ENCODE peak calls at places on chromosomes 12 and 14, in six cellular contexts. K, S, Q, L, X and P are unnamed samples.

GRCh38 chr12:122835693-122836026 is 403 bp downstream of the HIP1R start:
- DNase-seq in K (no peak), S (no peak), Q (no peak), L (no peak), X (no peak), P (no peak)

GRCh38 chr12:96233941-96234461 is 39.8 kb downstream of the ELK3 start:
- DNase-seq in K (peak; percentile 77), S (peak; percentile 65), Q (peak; percentile 97), L (peak; percentile 55), X (peak; percentile 95), P (peak; percentile 73)

GRCh38 chr12:119311897-119312296 is 22.6 kb upstream of the CCDC60 start:
- DNase-seq in K (no peak), S (no peak), Q (no peak), L (no peak), X (no peak), P (no peak)

GRCh38 chr12:12611512-12612306 is at the start of gene CREBL2:
- DNase-seq in K (peak; percentile 90), S (peak; percentile 93), Q (peak; percentile 93), L (peak; percentile 92), X (peak; percentile 95), P (peak; percentile 94)

GRCh38 chr14:66228267-66228970 is 257.8 kb upstream of the CCDC196 start:
- DNase-seq in K (no peak), S (no peak), Q (peak; percentile 70), L (no peak), X (no peak), P (no peak)

GRCh38 chr14:81206115-81206514 is 14.6 kb downstream of the GTF2A1 start:
- DNase-seq in K (no peak), S (no peak), Q (no peak), L (no peak), X (peak; percentile 54), P (no peak)

GRCh38 chr12:95262808-95263207 is 45.2 kb downstream of the VEZT start:
- DNase-seq in K (no peak), S (no peak), Q (no peak), L (no peak), X (peak; percentile 14), P (no peak)

GRCh38 chr12:75603475-75603874 is 92.1 kb upstream of the KRR1 start:
- DNase-seq in K (no peak), S (no peak), Q (peak; percentile 19), L (no peak), X (no peak), P (no peak)

GRCh38 chr12:2988494-2988893 is 29.3 kb downstream of the TEAD4 start:
- DNase-seq in K (no peak), S (no peak), Q (no peak), L (no peak), X (no peak), P (no peak)

GRCh38 chr12:88642675-88643431 is 62.6 kb upstream of the KITLG start:
- DNase-seq in K (no peak), S (no peak), Q (no peak), L (no peak), X (no peak), P (no peak)

GRCh38 chr12:91687052-91688017 is 458.3 kb downstream of the BTG1 start:
- DNase-seq in K (no peak), S (no peak), Q (peak; percentile 61), L (no peak), X (no peak), P (no peak)

GRCh38 chr14:35394326-35394725 is 10.2 kb downstream of the NFKBIA start:
- DNase-seq in K (no peak), S (no peak), Q (no peak), L (no peak), X (no peak), P (no peak)

GRCh38 chr12:108551556-108551955 is 9.4 kb downstream of the SART3 start:
- DNase-seq in K (no peak), S (no peak), Q (peak; percentile 85), L (no peak), X (peak; percentile 65), P (no peak)

GRCh38 chr12:114701104-114701414 is 17.1 kb upstream of the TBX3 start:
- DNase-seq in K (no peak), S (no peak), Q (no peak), L (no peak), X (no peak), P (no peak)

GRCh38 chr14:74519316-74520074 is 25.9 kb downstream of the ISCA2 start:
- DNase-seq in K (no peak), S (no peak), Q (no peak), L (no peak), X (no peak), P (no peak)

GRCh38 chr14:24965934-24966593 is 83.9 kb downstream of the STXBP6 start:
- DNase-seq in K (peak; percentile 31), S (no peak), Q (peak; percentile 96), L (peak; percentile 37), X (peak; percentile 90), P (no peak)

GRCh38 chr12:2113501-2113912 is 60.7 kb downstream of the CACNA1C start:
- DNase-seq in K (no peak), S (no peak), Q (no peak), L (peak; percentile 65), X (no peak), P (no peak)

GRCh38 chr14:28673056-28673455 is 93.5 kb upstream of the FOXG1 start:
- DNase-seq in K (no peak), S (no peak), Q (peak; percentile 36), L (no peak), X (no peak), P (no peak)

GRCh38 chr14:68810173-68811153 is 17.6 kb upstream of the ZFP36L1 start:
- DNase-seq in K (no peak), S (peak; percentile 67), Q (no peak), L (no peak), X (no peak), P (peak; percentile 23)

GRCh38 chr14:52949249-52949648 is 1.6 kb downstream of the FERMT2 start:
- DNase-seq in K (no peak), S (no peak), Q (no peak), L (no peak), X (no peak), P (no peak)

GRCh38 chr12:110555509-110556406 is 27.4 kb downstream of the PPTC7 start:
- DNase-seq in K (no peak), S (no peak), Q (peak; percentile 82), L (no peak), X (peak; percentile 80), P (no peak)

GRCh38 chr12:124509300-124509675 is 58.1 kb downstream of the NCOR2 start:
- DNase-seq in K (no peak), S (no peak), Q (no peak), L (no peak), X (no peak), P (no peak)

GRCh38 chr12:124508323-124509096 is 58.9 kb downstream of the NCOR2 start:
- DNase-seq in K (peak; percentile 50), S (no peak), Q (peak; percentile 56), L (no peak), X (peak; percentile 27), P (no peak)

GRCh38 chr12:124511259-124511985 is 56.0 kb downstream of the NCOR2 start:
- DNase-seq in K (no peak), S (no peak), Q (no peak), L (no peak), X (no peak), P (no peak)

GRCh38 chr12:124509676-124510300 is 57.6 kb downstream of the NCOR2 start:
- DNase-seq in K (peak; percentile 77), S (no peak), Q (peak; percentile 90), L (peak; percentile 65), X (peak; percentile 70), P (peak; percentile 53)

DNA sequence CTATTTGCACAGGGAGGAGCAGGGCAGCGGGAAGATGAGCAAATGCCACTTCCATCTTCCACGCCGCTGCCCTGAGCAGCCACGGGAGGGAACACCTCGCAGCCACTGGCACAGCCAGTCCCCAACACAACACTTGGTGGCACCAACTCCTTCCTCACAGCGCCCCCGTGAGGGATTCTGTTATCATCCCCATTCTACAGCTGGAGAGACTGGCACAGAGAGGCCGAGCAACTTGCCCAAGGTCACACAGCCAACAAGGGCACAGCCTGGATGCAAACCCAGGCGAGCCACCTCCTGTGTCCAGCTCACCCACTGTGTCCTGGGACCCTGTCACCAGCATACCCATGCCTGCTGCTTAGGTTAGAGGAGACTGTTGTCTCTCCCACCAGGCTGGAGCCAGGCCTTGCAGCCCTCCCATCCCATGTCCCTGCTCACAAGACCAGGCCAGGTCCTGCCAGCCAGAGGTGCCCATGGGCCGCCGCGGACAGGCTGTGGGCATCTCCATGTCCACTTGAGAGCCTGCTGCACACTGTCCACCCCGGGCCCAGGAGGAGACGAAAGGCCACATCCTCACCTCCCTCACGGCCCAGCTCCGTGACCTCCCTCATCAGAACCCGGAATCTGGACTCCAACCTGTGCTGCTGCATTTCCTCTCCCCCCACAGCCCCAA is 57.0 kb downstream of the NCOR2 start:
- DNase-seq in K (no peak), S (no peak), Q (no peak), L (peak; percentile 34), X (no peak), P (peak; percentile 52)
- TF ChIP-seq CTCF in K (no peak), S (no peak), Q (no peak), L (no peak), X (no peak), P (no peak)

GRCh38 chr14:102727336-102728095 is 49.7 kb upstream of the TRAF3 start:
- DNase-seq in K (no peak), S (no peak), Q (no peak), L (no peak), X (no peak), P (no peak)

GRCh38 chr14:102729825-102730224 is 47.4 kb upstream of the TRAF3 start:
- DNase-seq in K (no peak), S (no peak), Q (no peak), L (no peak), X (no peak), P (no peak)

GRCh38 chr14:102726191-102726949 is 50.9 kb upstream of the TRAF3 start:
- DNase-seq in K (no peak), S (no peak), Q (no peak), L (peak; percentile 67), X (no peak), P (no peak)

GRCh38 chr14:102729268-102729667 is 48.0 kb upstream of the TRAF3 start:
- DNase-seq in K (no peak), S (no peak), Q (no peak), L (no peak), X (no peak), P (no peak)

GRCh38 chr14:102728509-102728908 is 48.7 kb upstream of the TRAF3 start:
- DNase-seq in K (no peak), S (no peak), Q (no peak), L (no peak), X (no peak), P (no peak)
- H3K36me3 ChIP-seq in K (no peaks in the 10 kb centered on the region), S (peaks cover 20% of the 10 kb centered on the region), Q (peaks cover 25% of the 10 kb centered on the region), L (peaks cover 87% of the 10 kb centered on the region), X (peaks cover 27% of the 10 kb centered on the region), P (no peaks in the 10 kb centered on the region)

DNA sequence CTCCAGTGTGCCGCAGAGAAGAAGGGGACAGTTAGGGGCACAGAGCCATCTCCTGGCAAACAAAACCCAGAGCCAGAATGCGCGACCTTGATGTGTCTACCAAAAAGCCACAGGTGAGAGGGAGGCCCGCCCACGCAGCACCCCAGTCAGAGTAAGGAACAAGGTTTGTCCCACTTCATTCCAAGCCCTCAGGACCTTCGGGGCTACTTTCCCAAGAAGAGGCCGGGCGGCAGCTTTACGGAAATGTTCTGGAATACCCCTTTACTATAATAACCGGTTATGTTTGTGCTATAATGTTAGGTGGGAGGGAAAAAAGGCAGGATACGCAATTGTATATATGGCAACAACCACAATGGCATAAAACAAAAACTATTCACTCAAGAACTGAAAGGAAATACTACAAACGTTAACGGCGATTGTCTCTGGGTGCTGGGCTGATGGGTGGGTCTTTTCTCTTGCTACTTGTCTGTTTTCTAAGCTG is 12.3 kb downstream of the CCDC88C start:
- DNase-seq in K (no peak), S (no peak), Q (no peak), L (no peak), X (no peak), P (no peak)
- TF ChIP-seq CTCF in K (no peak), S (no peak), Q (no peak), L (no peak), X (no peak), P (no peak)

GRCh38 chr12:30694971-30695326 is 720 bp downstream of the IPO8 start:
- DNase-seq in K (peak; percentile 23), S (peak; percentile 54), Q (peak; percentile 30), L (peak; percentile 40), X (peak; percentile 35), P (peak; percentile 58)
- H3K36me3 ChIP-seq in K (no peaks in the 10 kb centered on the region), S (peaks cover under 1% of the 10 kb centered on the region), Q (no peaks in the 10 kb centered on the region), L (peaks cover under 1% of the 10 kb centered on the region), X (no peaks in the 10 kb centered on the region), P (no peaks in the 10 kb centered on the region)